ENCODE peak calls at places on chromosome 12, in eight cellular contexts. I is tibial nerve; N is psoas muscle; X is sigmoid colon; D is left ventricle myocardium inferior; T is CD8-positive, alpha-beta memory T cell; O is effector memory CD4-positive, alpha-beta T cell; V is kidney. E is an unnamed sample.
A peak's percentile ranks its signal among the peaks of the same experiment; 100 is the strongest.

GRCh38 chr12:107027304-107028053 is 40.5 kb upstream of the MTERF2 start:
- DNase-seq in I (no peak), V (no peak), O (no peak), T (no peak), N (no peak), X (no peak), D (no peak), E (peak; percentile 14)

GRCh38 chr12:30980886-30981662 is 54.5 kb downstream of the TSPAN11 start:
- DNase-seq in V (no peak), D (no peak), N (no peak), O (no peak), T (no peak), I (no peak), X (no peak), E (no peak)

GRCh38 chr12:53722450-53723041 is 4.7 kb downstream of the CALCOCO1 start:
- DNase-seq in V (no peak), X (peak; percentile 6), O (no peak), D (no peak), T (no peak), I (no peak), N (no peak), E (no peak)

GRCh38 chr12:59179231-59179630 is 258.9 kb upstream of the LRIG3 start:
- DNase-seq in T (no peak), O (no peak), I (no peak), V (no peak), D (no peak), X (no peak), N (no peak), E (no peak)

GRCh38 chr12:70255311-70255710 is 12.1 kb downstream of the CNOT2 start:
- DNase-seq in I (no peak), N (no peak), T (no peak), O (no peak), X (no peak), D (no peak), V (no peak), E (no peak)

GRCh38 chr12:123115409-123116111 is 35.3 kb downstream of the PITPNM2 start:
- DNase-seq in T (no peak), N (peak; percentile 69), I (peak; percentile 69), X (peak; percentile 93), D (peak; percentile 52), V (peak; percentile 74), O (no peak), E (peak; percentile 69)

GRCh38 chr12:56160160-56160763 is 2.1 kb downstream of the MYL6 start:
- DNase-seq in N (peak; percentile 49), D (no peak), V (peak; percentile 83), I (no peak), X (no peak), O (peak; percentile 43), T (peak; percentile 62), E (peak; percentile 78)

GRCh38 chr12:12686472-12686871 is 9.5 kb downstream of the GPR19 start:
- DNase-seq in I (no peak), N (no peak), X (no peak), V (no peak), D (no peak), T (no peak), O (no peak), E (no peak)

GRCh38 chr12:14756331-14757143 is 46.7 kb downstream of the WBP11 start:
- DNase-seq in T (no peak), V (no peak), N (no peak), O (no peak), D (no peak), X (no peak), I (no peak), E (no peak)

GRCh38 chr12:110656071-110656655 is 32.8 kb downstream of the HVCN1 start:
- DNase-seq in O (no peak), I (no peak), V (no peak), D (no peak), X (no peak), T (no peak), N (no peak), E (no peak)

GRCh38 chr12:110658242-110658641 is 30.7 kb downstream of the HVCN1 start:
- DNase-seq in I (no peak), N (no peak), O (no peak), V (no peak), D (no peak), T (no peak), X (no peak), E (no peak)

GRCh38 chr12:110658882-110659281 is 30.0 kb downstream of the HVCN1 start:
- DNase-seq in O (no peak), V (no peak), N (no peak), I (no peak), D (no peak), T (no peak), X (no peak), E (no peak)

GRCh38 chr12:110661337-110661972 is 27.5 kb downstream of the HVCN1 start:
- DNase-seq in X (peak; percentile 73), N (peak; percentile 58), T (peak; percentile 40), I (peak; percentile 44), V (peak; percentile 76), D (peak; percentile 28), O (no peak), E (no peak)

DNA sequence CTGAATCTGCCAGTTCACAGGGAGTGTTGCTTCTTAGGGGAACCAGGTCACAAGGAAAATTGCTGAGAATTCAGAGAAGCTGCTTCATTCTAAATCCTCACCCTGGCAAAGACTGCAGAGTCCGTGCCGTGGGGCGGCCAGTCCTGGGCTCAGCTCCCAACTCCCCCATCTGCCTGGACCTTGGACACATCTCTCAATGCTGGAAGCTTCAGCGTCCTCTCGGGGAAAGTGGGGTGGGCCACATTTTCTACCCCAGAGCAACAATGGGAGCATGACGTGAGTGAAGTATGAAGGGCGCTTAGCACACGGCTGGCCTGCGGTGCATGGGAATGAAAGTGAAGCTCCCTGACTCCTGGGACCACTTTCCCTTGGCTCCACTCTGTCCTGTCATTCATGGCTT is 31.2 kb downstream of the HVCN1 start:
- DNase-seq in I (no peak), X (no peak), V (no peak), T (no peak), D (no peak), N (no peak), O (no peak), E (no peak)
- H3K4me1 ChIP-seq in I (peaks cover 15% of the 10 kb centered on the region), X (no peaks in the 10 kb centered on the region), V (no peaks in the 10 kb centered on the region), T (peaks cover 19% of the 10 kb centered on the region), D (peaks cover 13% of the 10 kb centered on the region), N (no peaks in the 10 kb centered on the region), O (no peaks in the 10 kb centered on the region), E (peaks cover 9% of the 10 kb centered on the region)

DNA sequence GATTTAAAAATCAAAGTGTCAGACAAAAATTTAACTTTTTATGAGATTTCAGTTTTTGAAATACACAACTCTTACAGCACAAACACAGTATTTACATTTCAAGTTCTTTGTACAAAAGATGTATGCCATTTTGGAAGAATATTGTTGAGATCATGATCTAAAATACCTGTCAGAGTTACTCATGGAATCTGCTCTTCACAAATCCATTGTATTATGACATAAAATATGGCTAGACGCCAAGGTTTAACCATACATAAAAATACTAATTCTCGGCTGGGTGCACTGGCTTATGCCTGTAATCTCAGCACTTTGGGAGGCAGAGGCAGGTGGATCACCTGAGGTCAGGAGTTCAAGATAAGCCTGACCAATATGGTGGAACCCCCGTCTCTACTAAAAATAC is 6.2 kb upstream of the SYCP3 start:
- DNase-seq in D (no peak), T (no peak), X (no peak), V (no peak), N (no peak), O (no peak), I (no peak), E (no peak)
- H3K4me1 ChIP-seq in D (peaks cover 4% of the 10 kb centered on the region), T (no peaks in the 10 kb centered on the region), X (no peaks in the 10 kb centered on the region), V (no peaks in the 10 kb centered on the region), N (no peaks in the 10 kb centered on the region), O (no peaks in the 10 kb centered on the region), I (peaks cover 16% of the 10 kb centered on the region), E (peaks cover 10% of the 10 kb centered on the region)

GRCh38 chr12:47775100-47775911 is 2.3 kb downstream of the SLC48A1 start:
- DNase-seq in X (peak; percentile 69), V (peak; percentile 90), T (no peak), I (no peak), O (no peak), D (no peak), N (peak; percentile 57), E (no peak)

GRCh38 chr12:47777741-47778558 is 4.9 kb downstream of the SLC48A1 start:
- DNase-seq in O (no peak), X (peak; percentile 80), V (peak; percentile 81), N (peak; percentile 67), T (no peak), D (peak; percentile 49), I (no peak), E (no peak)

GRCh38 chr12:47778842-47779241 is 5.8 kb downstream of the SLC48A1 start:
- DNase-seq in V (peak; percentile 80), I (no peak), X (peak; percentile 73), O (no peak), T (no peak), N (peak; percentile 58), D (no peak), E (no peak)

GRCh38 chr12:47776471-47777143 is 3.6 kb downstream of the SLC48A1 start:
- DNase-seq in T (no peak), V (peak; percentile 72), D (no peak), X (peak; percentile 67), I (no peak), N (peak; percentile 44), O (no peak), E (no peak)

DNA sequence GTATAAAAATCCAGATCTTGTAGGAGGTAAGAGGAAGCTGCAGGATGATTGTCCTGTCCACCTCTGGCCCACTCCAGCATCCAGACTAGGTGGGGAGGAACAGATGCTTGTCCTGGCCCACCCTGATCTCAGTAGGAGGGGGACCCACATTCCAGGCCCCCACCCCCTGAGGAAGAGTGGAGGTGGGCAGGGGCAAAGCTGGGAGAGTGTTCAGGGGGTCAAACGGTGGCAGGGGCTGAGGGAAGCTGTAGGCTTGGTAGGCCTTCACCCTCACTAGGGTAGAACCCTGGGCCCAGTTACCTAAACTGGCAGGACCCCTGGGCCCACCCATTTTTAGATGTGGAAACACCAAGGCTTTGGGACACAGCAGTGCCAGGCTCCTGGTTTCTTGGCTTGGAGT is 4.1 kb downstream of the SLC48A1 start:
- DNase-seq in X (no peak), N (peak; percentile 38), O (no peak), T (no peak), V (peak; percentile 66), D (no peak), I (no peak), E (no peak)
- H3K4me1 ChIP-seq in X (no peaks in the 10 kb centered on the region), N (peaks cover 56% of the 10 kb centered on the region), O (peaks cover 9% of the 10 kb centered on the region), T (peaks cover 21% of the 10 kb centered on the region), V (peaks cover 14% of the 10 kb centered on the region), D (peaks cover 77% of the 10 kb centered on the region), I (peaks cover 73% of the 10 kb centered on the region), E (peaks cover 12% of the 10 kb centered on the region)

DNA sequence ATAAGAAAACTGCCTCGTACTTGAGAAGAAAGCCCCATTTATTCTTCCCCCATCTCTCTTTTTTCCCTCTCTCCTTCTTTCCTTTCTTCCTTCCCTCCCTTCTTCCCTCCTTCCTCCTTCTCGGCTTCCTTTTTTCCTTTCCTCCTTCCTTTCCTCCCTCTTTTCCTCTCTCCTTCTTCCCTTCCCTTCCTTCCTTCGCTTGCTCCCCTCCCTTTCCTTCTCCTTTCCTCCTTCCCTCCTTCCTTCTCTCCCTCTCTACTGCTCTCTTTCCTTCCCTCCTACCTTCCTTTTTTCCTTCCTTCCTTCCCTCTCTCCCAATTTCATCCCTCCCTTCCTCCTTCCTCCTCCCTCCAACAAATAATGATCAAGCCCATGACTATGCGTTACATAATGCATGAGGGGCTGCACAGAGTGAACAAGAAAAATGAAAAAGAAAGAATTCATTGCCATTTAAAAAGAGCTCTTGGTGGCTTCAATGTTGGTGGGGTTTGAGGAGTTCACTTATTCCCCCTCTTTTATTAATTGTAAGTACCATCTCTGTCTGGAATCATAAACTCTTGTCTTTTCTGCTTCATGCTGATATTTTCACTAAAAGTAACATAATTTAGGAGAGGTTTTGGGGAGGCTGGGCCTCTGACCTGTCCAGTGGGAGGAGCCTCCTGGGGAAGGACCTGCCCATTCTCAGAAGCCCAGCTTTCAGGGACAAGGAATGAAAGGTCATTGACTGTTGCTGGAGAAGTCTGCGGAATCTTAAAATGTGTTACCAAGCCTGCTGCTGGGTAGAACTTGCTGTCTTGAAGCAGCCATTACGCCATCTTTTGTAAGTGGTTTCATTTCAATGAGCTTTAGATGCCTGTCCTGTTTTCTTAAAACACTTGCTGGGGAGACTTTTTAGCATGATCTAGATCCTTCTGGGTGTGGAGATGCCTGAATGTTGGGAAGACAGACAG is 144.3 kb downstream of the CHST11 start:
- DNase-seq in X (no peak), I (no peak), N (no peak), D (no peak), O (no peak), V (peak; percentile 74), T (no peak), E (no peak)
- H3K4me1 ChIP-seq in X (peaks cover 2% of the 10 kb centered on the region), I (peaks cover 67% of the 10 kb centered on the region), N (peaks cover 6% of the 10 kb centered on the region), D (peaks cover 69% of the 10 kb centered on the region), O (peaks cover 17% of the 10 kb centered on the region), V (no peaks in the 10 kb centered on the region), T (peaks cover 31% of the 10 kb centered on the region), E (peaks cover 47% of the 10 kb centered on the region)